ENCODE peak calls at places on chromosomes 16 and 17, in ten cellular contexts. G is GM12878, B is transverse colon, R is A549, D is ovary, T is tibial nerve, U is suprapubic skin, F is K562, X is sigmoid colon, Y is stomach. P is an unnamed sample.

GRCh38 chr17:82536220-82537201 is 17.0 kb downstream of the FOXK2 start:
- DNase-seq in G (no peak), B (no peak), R (no peak), D (peak; percentile 80), T (peak; percentile 33), U (peak; percentile 82), F (no peak), X (peak; percentile 77), Y (peak; percentile 45), P (no peak)

GRCh38 chr17:64662774-64663367 is 764 bp upstream of the SMURF2 start:
- DNase-seq in G (no peak), B (no peak), R (no peak), D (no peak), T (no peak), U (no peak), F (no peak), X (no peak), Y (no peak), P (no peak)

GRCh38 chr17:48715496-48716399 is 6.6 kb downstream of the PRAC1 start:
- DNase-seq in G (no peak), B (no peak), R (no peak), D (no peak), T (no peak), U (peak; percentile 18), F (no peak), X (peak; percentile 20), Y (no peak), P (no peak)

GRCh38 chr16:74732951-74733350 is 32.3 kb upstream of the MLKL start:
- DNase-seq in G (no peak), B (no peak), R (no peak), D (no peak), T (no peak), U (no peak), F (no peak), X (no peak), Y (no peak), P (no peak)

GRCh38 chr16:11506816-11507305 is 79.9 kb downstream of the LITAF start:
- DNase-seq in G (no peak), B (no peak), R (no peak), D (no peak), T (no peak), U (no peak), F (peak; percentile 23), X (no peak), Y (no peak), P (no peak)

GRCh38 chr16:27098366-27099050 is 31.8 kb downstream of the C16orf82 start:
- DNase-seq in G (no peak), B (no peak), R (no peak), D (no peak), T (no peak), U (peak; percentile 24), F (no peak), X (no peak), Y (no peak), P (no peak)

GRCh38 chr17:31435581-31435980 is 44.1 kb downstream of the RAB11FIP4 start:
- DNase-seq in G (no peak), B (no peak), R (no peak), D (no peak), T (no peak), U (no peak), F (no peak), X (no peak), Y (no peak), P (no peak)

GRCh38 chr16:49439676-49440075 is 66.1 kb downstream of the C16orf78 start:
- DNase-seq in G (no peak), B (no peak), R (no peak), D (no peak), T (no peak), U (no peak), F (no peak), X (peak; percentile 38), Y (no peak), P (no peak)

GRCh38 chr17:77610980-77611641 is 347.4 kb upstream of the TNRC6C start:
- DNase-seq in G (no peak), B (no peak), R (no peak), D (no peak), T (no peak), U (peak; percentile 74), F (no peak), X (peak; percentile 57), Y (no peak), P (no peak)

GRCh38 chr17:77610518-77610893 is 348.0 kb upstream of the TNRC6C start:
- DNase-seq in G (no peak), B (no peak), R (no peak), D (no peak), T (no peak), U (peak; percentile 65), F (no peak), X (no peak), Y (no peak), P (no peak)

GRCh38 chr17:77608431-77608830 is 350.1 kb upstream of the TNRC6C start:
- DNase-seq in G (no peak), B (no peak), R (no peak), D (no peak), T (no peak), U (no peak), F (no peak), X (no peak), Y (no peak), P (no peak)

GRCh38 chr17:77611791-77612466 is 346.6 kb upstream of the TNRC6C start:
- DNase-seq in G (no peak), B (no peak), R (no peak), D (no peak), T (no peak), U (peak; percentile 44), F (no peak), X (peak; percentile 48), Y (no peak), P (no peak)

DNA sequence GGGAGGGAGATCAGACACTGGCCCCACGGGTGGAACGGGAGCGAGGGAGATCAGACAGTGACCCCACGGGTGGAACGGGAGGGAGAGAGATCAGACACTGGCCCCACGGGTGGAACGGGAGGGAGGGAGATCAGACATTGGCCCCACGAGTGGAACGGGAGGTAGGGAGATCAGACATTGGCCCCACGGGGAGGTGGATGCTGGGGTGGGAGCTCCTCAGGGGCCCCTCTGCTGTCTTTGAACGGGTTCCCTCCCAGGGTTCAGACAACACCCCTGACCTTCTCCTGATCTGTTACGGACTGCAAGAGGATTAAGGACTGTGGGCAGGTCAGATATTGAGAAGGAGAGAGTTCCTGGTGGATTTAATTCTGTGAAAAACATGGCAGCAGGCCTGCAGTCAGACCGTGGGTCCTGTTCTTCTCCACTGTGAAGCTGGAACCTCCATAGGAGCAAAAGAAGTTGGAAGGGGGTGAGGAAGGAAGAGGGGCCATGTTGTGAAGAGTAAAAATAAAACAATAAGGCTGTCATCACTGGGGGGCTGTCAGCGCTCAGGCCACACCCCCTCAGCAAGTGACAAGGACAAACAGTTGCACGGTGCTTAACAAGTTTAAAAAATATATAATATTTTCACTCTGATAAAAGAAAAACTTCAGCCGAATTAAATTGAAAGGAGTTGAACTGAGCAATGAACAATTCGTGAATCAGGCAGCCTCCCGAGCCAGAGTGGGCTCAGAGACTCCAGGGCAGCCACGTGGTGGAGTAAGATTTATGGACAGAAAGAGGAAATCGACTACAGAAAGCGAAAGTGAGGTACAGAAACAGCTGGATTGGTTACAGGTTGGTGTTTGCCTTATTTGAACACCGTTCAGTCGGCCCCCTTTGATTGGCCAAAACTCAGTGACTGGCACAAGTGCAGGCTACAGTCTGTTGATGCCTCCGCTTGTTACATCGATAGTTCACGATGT is 348.7 kb upstream of the TNRC6C start:
- DNase-seq in G (peak; percentile 43), B (peak; percentile 20), R (no peak), D (no peak), T (no peak), U (peak; percentile 57), F (no peak), X (peak; percentile 78), Y (no peak), P (no peak)
- TF ChIP-seq EP300 in G (no peak), B (no peak), R (no peak), D (no peak), T (no peak), U (no peak), F (no peak), X (no peak), Y (no peak), P (no peak)

GRCh38 chr17:43349142-43349541 is 49.7 kb upstream of the ARL4D start:
- DNase-seq in G (no peak), B (no peak), R (no peak), D (no peak), T (no peak), U (no peak), F (no peak), X (no peak), Y (no peak), P (no peak)
- TF ChIP-seq CTCF in G (no peak), B (no peak), R (peak; percentile 5), D (no peak), T (no peak), U (no peak), F (peak; percentile 17), X (no peak), Y (no peak), P (no peak)

GRCh38 chr17:6473128-6473767 is 29.0 kb downstream of the PIMREG start:
- DNase-seq in G (no peak), B (peak; percentile 83), R (peak; percentile 98), D (peak; percentile 80), T (peak; percentile 43), U (no peak), F (peak; percentile 73), X (peak; percentile 83), Y (peak; percentile 84), P (no peak)

GRCh38 chr17:6474376-6474775 is 30.1 kb downstream of the PIMREG start:
- DNase-seq in G (no peak), B (no peak), R (no peak), D (no peak), T (no peak), U (no peak), F (no peak), X (no peak), Y (no peak), P (no peak)

GRCh38 chr17:6475411-6475810 is 31.2 kb downstream of the PIMREG start:
- DNase-seq in G (no peak), B (no peak), R (no peak), D (no peak), T (no peak), U (no peak), F (no peak), X (no peak), Y (no peak), P (no peak)

GRCh38 chr17:6476061-6476833 is 32.0 kb downstream of the PIMREG start:
- DNase-seq in G (no peak), B (no peak), R (no peak), D (no peak), T (no peak), U (no peak), F (peak; percentile 25), X (no peak), Y (no peak), P (no peak)

DNA sequence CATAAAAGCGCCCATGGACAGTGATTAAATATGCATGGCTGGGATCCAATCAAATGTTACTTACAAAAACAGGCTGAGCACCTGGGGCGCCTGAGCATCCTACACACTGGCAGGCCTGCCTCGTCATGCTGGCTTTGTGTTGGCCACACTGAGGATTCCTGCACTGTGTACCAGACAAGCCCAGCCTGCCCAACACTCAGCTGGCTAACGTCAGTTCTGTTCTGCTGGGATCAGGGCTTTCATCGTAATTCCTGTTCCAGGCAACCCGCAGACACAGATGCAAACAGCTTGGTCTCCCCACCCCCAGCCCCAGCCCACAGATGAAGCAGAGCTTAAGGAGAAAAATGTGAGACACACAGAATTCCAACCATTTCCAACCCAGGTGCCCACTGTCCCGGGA is 30.7 kb downstream of the PIMREG start:
- DNase-seq in G (no peak), B (no peak), R (no peak), D (no peak), T (no peak), U (no peak), F (no peak), X (no peak), Y (no peak), P (no peak)
- TF ChIP-seq EP300 in G (no peak), B (no peak), R (no peak), D (no peak), T (no peak), U (no peak), F (no peak), X (no peak), Y (peak; percentile 77), P (no peak)

GRCh38 chr17:77346765-77347164 is 206.0 kb downstream of the SEC14L1 start:
- DNase-seq in G (no peak), B (no peak), R (no peak), D (no peak), T (no peak), U (peak; percentile 9), F (no peak), X (peak; percentile 4), Y (no peak), P (no peak)

GRCh38 chr17:77344038-77344437 is 203.3 kb downstream of the SEC14L1 start:
- DNase-seq in G (no peak), B (no peak), R (no peak), D (no peak), T (no peak), U (no peak), F (no peak), X (no peak), Y (no peak), P (no peak)

GRCh38 chr17:77349976-77350830 is 209.4 kb downstream of the SEC14L1 start:
- DNase-seq in G (no peak), B (no peak), R (no peak), D (peak; percentile 21), T (peak; percentile 8), U (peak; percentile 62), F (no peak), X (peak; percentile 64), Y (peak; percentile 18), P (no peak)

GRCh38 chr17:77345260-77345910 is 204.6 kb downstream of the SEC14L1 start:
- DNase-seq in G (no peak), B (no peak), R (no peak), D (peak; percentile 3), T (peak; percentile 13), U (peak; percentile 70), F (no peak), X (peak; percentile 49), Y (peak; percentile 14), P (no peak)

GRCh38 chr17:77347544-77347943 is 206.8 kb downstream of the SEC14L1 start:
- DNase-seq in G (no peak), B (no peak), R (no peak), D (no peak), T (no peak), U (no peak), F (no peak), X (no peak), Y (no peak), P (no peak)
- TF ChIP-seq CTCF in G (no peak), B (no peak), R (no peak), D (no peak), T (no peak), U (no peak), F (no peak), X (no peak), Y (no peak), P (no peak)